ENCODE peak calls at places on chromosome 4, in five cellular contexts. Q is stimulated activated CD4-positive, alpha-beta T cell treated with anti-CD3 and anti-CD28 coated beads, Interleukin-4, amount 100 ng/mL, for 1 hour; T is neural progenitor cell; U is LHCN-M2; I is ureter. P is an unnamed sample.

GRCh38 chr4:126354784-126355183 is 1040.0 kb downstream of the FAT4 start:
- DNase-seq in Q (no peak), T (no peak), U (no peak), I (no peak), P (no peak)

GRCh38 chr4:146975535-146975934 is 29.9 kb upstream of the TTC29 start:
- DNase-seq in Q (no peak), T (no peak), U (no peak), I (no peak), P (no peak)

GRCh38 chr4:73674451-73674919 is 54.2 kb upstream of the RASSF6 start:
- DNase-seq in Q (no peak), T (no peak), U (no peak), I (no peak), P (no peak)

GRCh38 chr4:90444904-90445303 is 317.7 kb downstream of the CCSER1 start:
- DNase-seq in Q (no peak), T (no peak), U (no peak), I (no peak), P (no peak)

GRCh38 chr4:7052923-7053715 is 9.9 kb downstream of the TADA2B start:
- DNase-seq in Q (no peak), T (no peak), U (no peak), I (no peak), P (no peak)

GRCh38 chr4:115323106-115323684 is 209.8 kb upstream of the NDST4 start:
- DNase-seq in Q (no peak), T (no peak), U (peak), I (no peak), P (no peak)

GRCh38 chr4:74018771-74019170 is 19.7 kb downstream of the CXCL3 start:
- DNase-seq in Q (no peak), T (no peak), U (no peak), I (no peak), P (no peak)

GRCh38 chr4:119816473-119816872 is 187.9 kb upstream of the PDE5A start:
- DNase-seq in Q (no peak), T (no peak), U (no peak), I (no peak), P (no peak)

GRCh38 chr4:21202959-21203358 is 502.7 kb downstream of the PACRGL start:
- DNase-seq in Q (no peak), T (no peak), U (no peak), I (no peak), P (no peak)

GRCh38 chr4:3128976-3129375 is 54.5 kb downstream of the HTT start:
- DNase-seq in Q (no peak), T (no peak), U (no peak), I (no peak), P (no peak)

P was measured in mesendoderm.